ENCODE peak calls at places on chromosomes 5 and 9, in five cellular contexts. H, D, R, J and L are unnamed samples.

GRCh38 chr5:33046091-33046490 is 335.0 kb downstream of the NPR3 start:
- DNase-seq in H (no peak), D (no peak), R (no peak), J (no peak), L (no peak)

GRCh38 chr9:18721267-18722079 is 247.5 kb downstream of the ADAMTSL1 start:
- DNase-seq in H (no peak), D (no peak), R (peak; percentile 22), J (no peak), L (no peak)

GRCh38 chr5:122500245-122501086 is 188.4 kb downstream of the SNCAIP start:
- DNase-seq in H (no peak), D (peak; percentile 32), R (peak; percentile 15), J (peak; percentile 27), L (no peak)

GRCh38 chr9:130104413-130105193 is 50.9 kb downstream of the GPR107 start:
- DNase-seq in H (no peak), D (no peak), R (no peak), J (no peak), L (peak; percentile 33)

GRCh38 chr5:32217886-32218396 is 43.8 kb upstream of the GOLPH3 start:
- DNase-seq in H (no peak), D (no peak), R (no peak), J (peak; percentile 49), L (no peak)

GRCh38 chr9:23663536-23663935 is 162.5 kb downstream of the ELAVL2 start:
- DNase-seq in H (no peak), D (no peak), R (no peak), J (no peak), L (no peak)

GRCh38 chr9:93167185-93167584 is 16.8 kb upstream of the WNK2 start:
- DNase-seq in H (no peak), D (no peak), R (no peak), J (no peak), L (no peak)

GRCh38 chr5:53378590-53379247 is 101.7 kb upstream of the FST start:
- DNase-seq in H (no peak), D (no peak), R (no peak), J (no peak), L (no peak)

GRCh38 chr5:108670591-108671335 is 76.9 kb upstream of the FER start:
- DNase-seq in H (no peak), D (no peak), R (no peak), J (peak; percentile 9), L (no peak)

GRCh38 chr5:160171656-160172055 is 52.4 kb upstream of the PWWP2A start:
- DNase-seq in H (no peak), D (no peak), R (no peak), J (no peak), L (no peak)

GRCh38 chr5:90473321-90474234 is 993 bp downstream of the MBLAC2 start:
- DNase-seq in H (no peak), D (peak; percentile 18), R (peak; percentile 46), J (peak; percentile 7), L (peak; percentile 16)

GRCh38 chr5:25862276-25862675 is 1176.1 kb downstream of the CDH9 start:
- DNase-seq in H (no peak), D (no peak), R (no peak), J (no peak), L (no peak)

GRCh38 chr9:125749951-125750655 is 2.9 kb downstream of the PBX3 start:
- DNase-seq in H (no peak), D (no peak), R (no peak), J (no peak), L (no peak)

GRCh38 chr5:58199087-58199486 is 260.8 kb downstream of the PLK2 start:
- DNase-seq in H (no peak), D (no peak), R (no peak), J (no peak), L (no peak)

GRCh38 chr9:114497220-114497619 is 8.1 kb downstream of the WHRN start:
- DNase-seq in H (no peak), D (no peak), R (no peak), J (no peak), L (no peak)

GRCh38 chr9:74494490-74494889 is 2.6 kb upstream of the RORB start:
- DNase-seq in H (no peak), D (no peak), R (no peak), J (no peak), L (no peak)

GRCh38 chr5:107134931-107135330 is 535.8 kb downstream of the EFNA5 start:
- DNase-seq in H (no peak), D (no peak), R (no peak), J (no peak), L (no peak)

GRCh38 chr9:22037954-22038690 is 29.0 kb upstream of the CDKN2B start:
- DNase-seq in H (no peak), D (no peak), R (no peak), J (no peak), L (no peak)

GRCh38 chr9:133938670-133939258 is 53.4 kb downstream of the VAV2 start:
- DNase-seq in H (no peak), D (no peak), R (no peak), J (no peak), L (no peak)

DNA sequence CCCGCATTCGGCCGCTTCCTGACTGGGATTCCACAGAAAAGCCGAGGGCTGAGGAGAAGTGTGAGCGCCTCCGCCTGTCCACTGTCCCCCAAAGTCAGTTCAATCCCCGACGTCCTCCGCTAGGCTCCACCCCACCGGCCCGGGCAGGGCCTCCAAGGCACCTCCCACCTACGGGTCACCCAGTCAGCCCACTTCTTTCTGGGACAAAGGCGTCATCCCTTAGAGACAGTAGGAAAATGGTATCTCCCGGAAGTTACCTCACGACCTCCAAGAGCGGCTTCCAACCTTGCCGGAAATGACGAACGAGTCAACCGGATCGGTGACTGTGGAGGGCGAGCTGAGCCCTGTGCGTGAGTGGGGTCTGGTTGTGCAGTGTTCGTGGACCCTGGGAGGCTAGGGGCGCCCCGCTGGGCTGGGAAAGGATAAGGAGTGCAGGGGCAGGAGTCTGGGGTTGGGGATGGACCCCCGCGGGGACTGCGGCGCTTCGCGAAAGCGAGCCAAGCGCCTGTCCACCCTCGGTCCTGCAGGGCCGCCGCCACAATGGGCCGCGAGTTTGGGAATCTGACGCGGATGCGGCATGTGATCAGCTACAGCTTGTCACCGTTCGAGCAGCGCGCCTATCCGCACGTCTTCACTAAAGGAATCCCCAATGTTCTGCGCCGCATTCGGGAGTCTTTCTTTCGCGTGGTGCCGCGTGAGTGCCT is at the start of the genes GDF9 and UQCRQ:
- DNase-seq in H (peak; percentile 98), D (peak; percentile 95), R (peak; percentile 95), J (peak; percentile 98), L (peak; percentile 96)
- TF ChIP-seq CTCF in H (peak; percentile 48), D (peak; percentile 47), R (no peak), J (peak; percentile 13), L (no peak)

GRCh38 chr5:10585120-10585915 is 21.4 kb downstream of the ANKRD33B start:
- DNase-seq in H (no peak), D (no peak), R (no peak), J (no peak), L (no peak)
- TF ChIP-seq POLR2A in H (no peak), D (no peak), R (no peak), J (no peak), L (no peak)

DNA sequence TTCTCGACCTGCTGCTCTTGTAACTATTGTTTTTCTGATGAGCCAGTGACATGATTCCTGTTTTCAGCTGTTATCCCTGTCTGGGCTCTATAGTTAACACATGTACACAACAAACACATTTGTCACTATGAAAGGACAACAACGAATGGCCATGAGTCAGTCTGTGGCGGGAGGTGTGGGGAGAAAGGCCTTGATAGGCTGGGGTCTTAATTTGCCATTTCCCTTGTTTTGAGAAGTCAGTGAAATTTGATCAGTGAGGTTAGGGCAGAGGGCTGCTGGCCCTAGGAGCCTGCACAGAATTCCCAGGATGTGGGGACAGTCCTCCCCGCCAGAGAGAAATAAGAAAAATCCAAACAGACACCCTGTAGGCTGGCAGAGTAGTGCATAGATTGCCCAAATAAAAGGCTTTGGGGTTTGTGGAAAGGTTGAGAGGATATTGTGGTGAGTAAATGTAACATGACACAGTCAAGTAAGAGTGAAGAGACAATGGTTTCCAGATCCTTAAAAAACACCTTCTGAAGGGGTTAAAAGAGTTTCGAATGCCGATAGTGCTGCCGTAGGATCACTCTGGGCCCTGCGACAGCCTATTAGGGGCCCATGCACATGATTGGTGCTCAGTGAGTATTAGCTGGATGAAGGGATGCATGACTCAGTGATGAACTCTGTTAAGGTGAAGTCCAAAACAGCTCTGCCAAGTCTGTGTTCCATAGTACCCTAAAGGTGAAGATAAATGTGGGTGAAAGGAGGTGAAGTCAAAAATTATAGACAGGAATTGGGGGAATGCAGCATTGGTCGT is 110.9 kb upstream of the PRRC1 start:
- DNase-seq in H (no peak), D (no peak), R (no peak), J (no peak), L (no peak)
- H3K27ac ChIP-seq in H (no peak overlapping the region), D (no peak overlapping the region), R (no peak overlapping the region), J (no peak overlapping the region), L (peak overlapping the region; percentile 81)

GRCh38 chr5:104049752-104050151 is 487.2 kb upstream of the NUDT12 start:
- DNase-seq in H (no peak), D (no peak), R (no peak), J (no peak), L (no peak)

GRCh38 chr5:104048231-104048630 is 485.6 kb upstream of the NUDT12 start:
- DNase-seq in H (no peak), D (no peak), R (no peak), J (no peak), L (no peak)

GRCh38 chr5:104045987-104046386 is 483.4 kb upstream of the NUDT12 start:
- DNase-seq in H (no peak), D (no peak), R (no peak), J (no peak), L (no peak)
- TF ChIP-seq CTCF in H (no peak), D (no peak), R (no peak), J (no peak), L (no peak)